ENCODE peak calls at places on chromosomes 13 and 19, in seven cellular contexts. G, U, S, E, C, X and D are unnamed samples.

GRCh38 chr13:39052944-39053343 is 14.7 kb downstream of the NHLRC3 start:
- DNase-seq in S (no peak), E (no peak), G (no peak), U (no peak), X (no peak), C (no peak), D (no peak)

GRCh38 chr19:48480151-48480475 is 10.9 kb downstream of the CYTH2 start:
- DNase-seq in S (no peak), G (no peak), U (no peak), X (no peak), E (peak), C (no peak), D (no peak)

GRCh38 chr13:106755542-106755941 is 187.6 kb upstream of the ARGLU1 start:
- DNase-seq in E (no peak), G (no peak), S (no peak), U (no peak), X (no peak), C (no peak), D (no peak)

GRCh38 chr13:33351324-33351723 is 65.8 kb upstream of the STARD13 start:
- DNase-seq in G (no peak), C (no peak), U (no peak), S (peak), X (no peak), E (peak), D (no peak)

GRCh38 chr19:34666200-34666957 is 10.6 kb downstream of the SCGB2B2 start:
- DNase-seq in G (no peak), C (no peak), S (no peak), X (no peak), U (no peak), E (no peak), D (no peak)

GRCh38 chr19:16200038-16200775 is 2.5 kb downstream of the AP1M1 start:
- DNase-seq in G (peak), E (peak), U (peak), X (no peak), S (no peak), C (no peak), D (peak)

GRCh38 chr13:92838786-92839185 is 387.8 kb upstream of the GPC6 start:
- DNase-seq in G (peak), S (peak), E (peak), C (no peak), U (no peak), X (no peak), D (no peak)

GRCh38 chr19:34675919-34676318 is 1.0 kb downstream of the SCGB2B2 start:
- DNase-seq in E (no peak), C (no peak), X (no peak), U (no peak), S (no peak), G (no peak), D (no peak)

GRCh38 chr19:407501-408440 is 1.2 kb downstream of the C2CD4C start:
- DNase-seq in U (no peak), E (no peak), S (no peak), X (no peak), C (no peak), G (no peak), D (peak)

GRCh38 chr19:7373862-7374261 is 25.1 kb downstream of the ARHGEF18 start:
- DNase-seq in C (no peak), G (no peak), X (no peak), U (no peak), E (no peak), S (peak), D (no peak)

GRCh38 chr19:7355151-7355845 is 6.6 kb downstream of the ARHGEF18 start:
- DNase-seq in S (no peak), U (no peak), G (no peak), C (no peak), X (no peak), E (peak), D (no peak)

GRCh38 chr19:52710538-52710937 is 24.3 kb downstream of the ZNF611 start:
- DNase-seq in E (no peak), S (peak), U (no peak), G (no peak), C (no peak), X (no peak), D (no peak)

GRCh38 chr19:17488593-17489391 is 18.5 kb downstream of the SLC27A1 start:
- DNase-seq in X (peak), S (peak), U (peak), G (peak), E (peak), C (no peak), D (peak)

GRCh38 chr19:19823916-19824315 is 2.4 kb upstream of the ZNF506 start:
- DNase-seq in C (no peak), E (no peak), S (no peak), U (no peak), G (no peak), X (no peak), D (no peak)

GRCh38 chr13:87274209-87274819 is 396.9 kb upstream of the SLITRK5 start:
- DNase-seq in G (peak), S (peak), C (no peak), E (peak), X (peak), U (peak), D (no peak)

GRCh38 chr13:27528908-27529307 is 78.5 kb upstream of the MTIF3 start:
- DNase-seq in G (no peak), S (no peak), U (no peak), X (no peak), E (no peak), C (no peak), D (no peak)

GRCh38 chr19:50749490-50749889 is 20.8 kb upstream of the GPR32 start:
- DNase-seq in G (no peak), C (no peak), E (no peak), S (no peak), U (no peak), X (no peak), D (no peak)

GRCh38 chr13:73591861-73592260 is 533.1 kb downstream of the KLF5 start:
- DNase-seq in E (no peak), U (no peak), C (no peak), G (no peak), X (no peak), S (no peak), D (no peak)

GRCh38 chr19:45057444-45057843 is 18.6 kb downstream of the CLASRP start:
- DNase-seq in G (no peak), C (no peak), U (no peak), S (no peak), E (no peak), X (no peak), D (no peak)

DNA sequence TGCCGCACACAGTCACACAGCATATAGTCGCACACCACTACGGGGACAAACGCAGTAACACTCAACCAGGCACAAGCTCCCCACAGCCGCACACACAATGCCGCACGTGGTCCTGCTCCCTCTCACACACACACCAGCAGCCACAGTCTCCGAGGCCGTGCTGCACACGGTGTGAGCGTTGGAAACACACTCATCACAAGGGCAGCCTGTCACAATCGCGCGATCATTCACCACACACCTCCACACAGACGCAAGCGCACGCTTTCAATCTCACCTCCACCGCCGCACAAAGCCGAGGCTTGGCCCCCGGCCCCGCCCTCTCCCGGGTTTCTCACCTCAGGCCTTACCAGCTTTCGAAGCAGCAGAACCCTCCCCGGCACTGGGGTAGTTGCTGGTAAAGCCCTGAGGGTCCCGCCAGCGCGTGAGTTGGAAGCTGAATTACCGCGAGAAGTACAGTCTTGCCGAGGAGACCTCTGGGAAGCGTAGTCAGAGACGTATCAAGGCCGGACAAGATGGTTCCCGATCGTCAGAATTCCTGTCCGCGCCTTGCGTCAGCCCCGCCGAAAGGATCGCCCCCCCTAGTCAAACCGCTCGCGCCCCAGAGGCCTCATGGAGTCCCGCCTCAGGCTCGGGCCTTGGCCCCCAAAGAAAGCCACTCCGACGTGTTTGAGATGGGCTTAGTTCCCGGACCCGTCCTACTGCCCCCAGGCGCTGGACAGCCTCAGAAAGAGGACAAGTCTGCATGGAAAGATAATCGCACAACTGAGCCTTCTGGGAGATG is at the start of gene ZNF566:
- DNase-seq in S (peak), U (peak), C (peak), E (peak), X (peak), G (peak), D (peak)
- TF ChIP-seq CTCF in S (no peak), U (no peak), C (no peak), E (no peak), X (no peak), G (no peak), D (no peak)

DNA sequence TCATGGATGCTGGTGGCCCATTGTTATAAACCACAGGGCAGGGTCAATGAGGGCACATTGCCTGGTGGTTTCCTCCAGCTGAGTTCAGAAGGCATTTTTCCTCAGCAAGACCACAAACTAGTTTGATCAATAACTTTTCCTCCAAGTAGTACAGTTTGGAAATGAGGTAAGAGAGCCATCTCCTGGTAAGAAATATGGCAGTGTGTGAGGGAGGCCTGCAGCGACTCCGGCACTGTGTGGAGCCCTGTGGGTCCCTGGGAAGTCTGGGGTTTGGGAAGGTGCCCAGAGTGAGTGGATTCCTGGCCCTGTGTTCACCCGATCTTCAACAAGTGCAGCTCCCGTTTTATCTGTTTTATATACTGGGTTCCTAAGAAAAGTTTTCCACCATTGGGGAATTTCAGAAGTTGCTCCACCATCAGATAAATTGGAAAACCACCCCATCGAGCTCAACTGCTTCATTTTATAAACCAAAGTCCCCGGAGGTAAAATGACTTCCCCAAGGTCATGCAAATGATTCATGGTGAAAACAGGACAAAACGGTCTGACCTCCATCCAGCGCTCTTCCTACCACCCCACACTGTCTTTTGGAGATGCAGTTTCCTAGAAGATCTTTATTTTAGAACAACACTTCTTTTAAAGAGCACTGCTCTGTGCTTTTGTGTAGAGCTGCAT is 148.4 kb downstream of the KATNAL1 start:
- DNase-seq in E (peak), C (no peak), X (no peak), G (peak), U (no peak), S (peak), D (no peak)
- TF ChIP-seq CTCF in E (peak), C (no peak), X (peak), G (peak), U (no peak), S (peak), D (no peak)

GRCh38 chr13:26335158-26335557 is 81.2 kb downstream of the CDK8 start:
- DNase-seq in S (no peak), X (no peak), G (no peak), E (no peak), C (no peak), U (no peak), D (no peak)
- TF ChIP-seq CTCF in S (no peak), X (no peak), G (no peak), E (no peak), C (no peak), U (no peak), D (no peak)

GRCh38 chr13:71771144-71771543 is 95.9 kb downstream of the DACH1 start:
- DNase-seq in E (no peak), G (no peak), X (no peak), C (no peak), U (no peak), S (no peak), D (no peak)

GRCh38 chr13:71773534-71773933 is 93.5 kb downstream of the DACH1 start:
- DNase-seq in X (no peak), C (no peak), U (no peak), S (no peak), G (no peak), E (no peak), D (no peak)

GRCh38 chr13:71772376-71772775 is 94.6 kb downstream of the DACH1 start:
- DNase-seq in E (no peak), X (no peak), C (no peak), G (no peak), U (no peak), S (no peak), D (no peak)

GRCh38 chr13:71774863-71775262 is 92.1 kb downstream of the DACH1 start:
- DNase-seq in G (no peak), X (no peak), E (no peak), U (no peak), S (no peak), C (no peak), D (no peak)

GRCh38 chr13:71770710-71771109 is 96.3 kb downstream of the DACH1 start:
- DNase-seq in G (no peak), S (no peak), C (no peak), X (no peak), U (no peak), E (no peak), D (no peak)
- TF ChIP-seq CTCF in G (no peak), S (no peak), C (no peak), X (no peak), U (no peak), E (no peak), D (no peak)

DNA sequence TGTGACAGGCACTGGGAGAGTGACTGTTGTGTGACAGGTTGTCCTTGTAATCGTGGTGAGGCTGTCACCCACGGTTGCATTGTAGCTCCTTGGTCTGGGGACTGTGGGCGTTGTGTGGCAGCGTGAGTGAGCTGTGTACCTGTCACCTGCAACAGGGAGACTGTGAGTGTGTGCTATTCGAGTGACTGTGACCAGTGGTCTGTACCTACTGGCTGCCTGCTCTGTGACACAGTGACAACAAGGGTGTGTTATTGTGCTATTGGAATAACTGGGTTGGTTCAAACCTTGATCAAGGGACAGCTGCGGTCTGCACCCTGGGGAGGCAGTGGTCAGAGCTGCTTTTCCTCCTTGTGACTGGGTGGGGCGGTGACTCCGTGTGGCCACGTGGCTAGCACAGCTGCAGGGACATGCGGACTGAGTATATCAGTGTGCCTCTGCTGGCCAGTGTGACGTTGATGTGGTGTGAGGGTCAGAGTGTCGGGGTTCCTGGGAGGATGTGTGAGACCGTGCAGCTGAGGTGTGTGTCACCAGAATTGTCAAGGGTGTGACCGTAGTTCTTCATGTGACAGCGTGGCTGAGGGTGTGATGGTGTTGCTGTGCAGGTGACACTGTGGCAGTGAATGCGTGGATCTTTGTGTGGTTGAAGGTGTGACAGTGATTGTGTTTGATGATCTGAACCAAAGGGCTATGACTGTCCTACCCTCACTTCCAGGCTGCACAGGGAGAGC is 10.1 kb upstream of the NFIX start:
- DNase-seq in C (peak), G (no peak), E (peak), U (no peak), X (no peak), S (no peak), D (no peak)
- TF ChIP-seq CTCF in C (no peak), G (no peak), E (no peak), U (no peak), X (no peak), S (no peak), D (no peak)

GRCh38 chr19:33221641-33222040 is 4.0 kb downstream of the SLC7A10 start:
- DNase-seq in E (no peak), U (no peak), S (peak), C (no peak), X (no peak), G (no peak), D (no peak)

GRCh38 chr19:33217881-33218280 is 7.8 kb downstream of the SLC7A10 start:
- DNase-seq in X (no peak), C (no peak), S (no peak), U (no peak), G (no peak), E (no peak), D (no peak)

GRCh38 chr19:33220115-33220514 is 5.5 kb downstream of the SLC7A10 start:
- DNase-seq in X (no peak), E (no peak), C (no peak), S (no peak), G (no peak), U (no peak), D (no peak)

GRCh38 chr19:33220735-33221134 is 4.9 kb downstream of the SLC7A10 start:
- DNase-seq in G (no peak), S (no peak), C (no peak), E (no peak), X (no peak), U (no peak), D (no peak)

GRCh38 chr19:33219261-33219812 is 6.3 kb downstream of the SLC7A10 start:
- DNase-seq in G (no peak), U (no peak), S (no peak), X (no peak), E (no peak), C (no peak), D (no peak)
- TF ChIP-seq CTCF in G (no peak), U (no peak), S (peak), X (peak), E (peak), C (no peak), D (no peak)

DNA sequence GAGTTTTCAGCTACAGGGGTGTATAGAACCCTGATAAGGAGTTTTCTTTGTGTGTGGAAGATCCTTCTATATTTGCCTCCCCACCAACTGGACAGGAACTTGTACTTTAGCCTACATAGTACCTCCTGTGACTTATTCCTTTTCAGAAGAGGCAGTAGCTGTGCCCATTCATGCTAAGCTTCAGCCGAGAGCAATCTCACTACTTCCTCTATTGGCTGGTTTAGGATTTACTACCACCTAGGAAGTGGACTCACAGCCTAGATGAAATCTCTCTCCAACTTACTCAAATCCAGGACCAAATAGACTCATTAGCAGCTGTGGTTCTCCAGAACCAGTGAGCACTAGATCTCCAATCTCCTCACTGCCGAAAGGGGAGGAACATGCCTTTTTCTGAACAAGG is 2.3 kb upstream of the REX1BD start:
- DNase-seq in S (no peak), G (no peak), E (no peak), X (no peak), C (no peak), U (peak), D (no peak)
- TF ChIP-seq CTCF in S (no peak), G (no peak), E (no peak), X (no peak), C (no peak), U (no peak), D (peak)